ENCODE peak calls at places on chromosomes 6 and 20, in seven cellular contexts. X, P, B, J, Y, F and E are unnamed samples.

GRCh38 chr20:7637184-7637583 is 303.1 kb downstream of the HAO1 start:
- DNase-seq in X (no peak), P (no peak), B (no peak), J (peak), Y (no peak), F (no peak), E (no peak)

GRCh38 chr6:153941768-153942167 is 97.3 kb upstream of the OPRM1 start:
- DNase-seq in X (no peak), P (no peak), B (no peak), J (no peak), Y (no peak), F (no peak), E (no peak)

GRCh38 chr6:116396451-116396850 is 25.7 kb downstream of the DSE start:
- DNase-seq in X (no peak), P (no peak), B (no peak), J (no peak), Y (no peak), F (no peak), E (no peak)

GRCh38 chr6:138719744-138720143 is 53.8 kb upstream of the CCDC28A start:
- DNase-seq in X (no peak), P (no peak), B (no peak), J (no peak), Y (no peak), F (no peak), E (no peak)

GRCh38 chr6:85458184-85458583 is 8.3 kb downstream of the NT5E start:
- DNase-seq in X (no peak), P (no peak), B (no peak), J (no peak), Y (no peak), F (no peak), E (no peak)

GRCh38 chr20:53878262-53879047 is 191.9 kb downstream of the BCAS1 start:
- DNase-seq in X (no peak), P (no peak), B (no peak), J (no peak), Y (no peak), F (no peak), E (no peak)

GRCh38 chr6:95923518-95923917 is 92.3 kb upstream of the FUT9 start:
- DNase-seq in X (no peak), P (no peak), B (no peak), J (peak), Y (peak), F (peak), E (peak)

GRCh38 chr20:10864076-10864672 is 190.4 kb upstream of the JAG1 start:
- DNase-seq in X (no peak), P (no peak), B (peak), J (no peak), Y (no peak), F (peak), E (no peak)

GRCh38 chr20:4151991-4152695 is 136.8 kb upstream of the RNF24 start:
- DNase-seq in X (no peak), P (no peak), B (no peak), J (no peak), Y (no peak), F (no peak), E (no peak)

GRCh38 chr20:3727333-3728035 is 5.0 kb upstream of the HSPA12B start:
- DNase-seq in X (peak), P (no peak), B (peak), J (peak), Y (no peak), F (no peak), E (no peak)

GRCh38 chr6:120903836-120904235 is 430.4 kb downstream of the TBC1D32 start:
- DNase-seq in X (no peak), P (no peak), B (no peak), J (no peak), Y (no peak), F (no peak), E (peak)

GRCh38 chr6:132489376-132489775 is 23.5 kb downstream of the STX7 start:
- DNase-seq in X (no peak), P (no peak), B (no peak), J (no peak), Y (no peak), F (no peak), E (no peak)

GRCh38 chr6:148577687-148578488 is 168.9 kb upstream of the UST start:
- DNase-seq in X (peak), P (peak), B (peak), J (peak), Y (peak), F (peak), E (peak)

GRCh38 chr6:11828185-11828897 is 49.7 kb upstream of the ADTRP start:
- DNase-seq in X (no peak), P (no peak), B (no peak), J (no peak), Y (no peak), F (no peak), E (no peak)

GRCh38 chr6:24906314-24906713 is 29.4 kb downstream of the RIPOR2 start:
- DNase-seq in X (no peak), P (no peak), B (no peak), J (no peak), Y (no peak), F (no peak), E (no peak)

GRCh38 chr20:17315491-17316231 is 88.8 kb downstream of the PCSK2 start:
- DNase-seq in X (no peak), P (no peak), B (no peak), J (no peak), Y (no peak), F (no peak), E (no peak)

GRCh38 chr20:14777571-14777970 is 440.2 kb upstream of the FLRT3 start:
- DNase-seq in X (no peak), P (no peak), B (no peak), J (no peak), Y (no peak), F (no peak), E (no peak)